ENCODE peak calls at places on chromosomes 13 and 19, in four cellular contexts. G is cardiac muscle cell, S is K562, N is neural progenitor cell. H is an unnamed sample.

GRCh38 chr19:47226426-47227346 is 4.3 kb downstream of the BBC3 start:
- DNase-seq in G (peak), S (peak), N (peak), H (peak)

GRCh38 chr19:38071647-38072046 is 152.4 kb downstream of the DPF1 start:
- DNase-seq in G (no peak), S (no peak), N (no peak), H (no peak)

GRCh38 chr13:114043421-114044053 is 69.7 kb upstream of the C13orf46 start:
- DNase-seq in G (peak), S (no peak), N (no peak), H (peak)

GRCh38 chr19:41408256-41408655 is 10.6 kb downstream of the BCKDHA start:
- DNase-seq in G (no peak), S (no peak), N (no peak), H (peak)

GRCh38 chr19:10797541-10798256 is 38.3 kb downstream of the TMED1 start:
- DNase-seq in G (no peak), S (no peak), N (no peak), H (peak)

GRCh38 chr13:102000764-102001163 is 401.1 kb downstream of the FGF14 start:
- DNase-seq in G (no peak), S (no peak), N (no peak), H (no peak)

GRCh38 chr19:48624791-48625723 is 5.8 kb downstream of the SPHK2 start:
- DNase-seq in G (no peak), S (no peak), N (peak), H (no peak)

GRCh38 chr13:42602910-42603309 is 29.0 kb downstream of the TNFSF11 start:
- DNase-seq in G (peak), S (no peak), N (no peak), H (peak)

GRCh38 chr19:48190288-48191284 is 20.1 kb downstream of the ZSWIM9 start:
- DNase-seq in G (peak), S (peak), N (peak), H (no peak)

GRCh38 chr13:86051134-86052103 is 252.2 kb upstream of the SLITRK6 start:
- DNase-seq in G (no peak), S (no peak), N (no peak), H (no peak)

GRCh38 chr19:32453736-32454135 is 48.2 kb downstream of the DPY19L3 start:
- DNase-seq in G (peak), S (no peak), N (no peak), H (no peak)

GRCh38 chr19:42028304-42029216 is 34.5 kb upstream of the ATP1A3 start:
- DNase-seq in G (no peak), S (peak), N (peak), H (peak)

GRCh38 chr13:39892731-39893293 is 237.3 kb downstream of the COG6 start:
- DNase-seq in G (peak), S (no peak), N (no peak), H (no peak)

GRCh38 chr19:32606289-32606688 is 25.3 kb downstream of the PDCD5 start:
- DNase-seq in G (no peak), S (no peak), N (no peak), H (no peak)

GRCh38 chr13:52600666-52601065 is 41.6 kb upstream of the HNRNPA1L2 start:
- DNase-seq in G (peak), S (no peak), N (no peak), H (no peak)

DNA sequence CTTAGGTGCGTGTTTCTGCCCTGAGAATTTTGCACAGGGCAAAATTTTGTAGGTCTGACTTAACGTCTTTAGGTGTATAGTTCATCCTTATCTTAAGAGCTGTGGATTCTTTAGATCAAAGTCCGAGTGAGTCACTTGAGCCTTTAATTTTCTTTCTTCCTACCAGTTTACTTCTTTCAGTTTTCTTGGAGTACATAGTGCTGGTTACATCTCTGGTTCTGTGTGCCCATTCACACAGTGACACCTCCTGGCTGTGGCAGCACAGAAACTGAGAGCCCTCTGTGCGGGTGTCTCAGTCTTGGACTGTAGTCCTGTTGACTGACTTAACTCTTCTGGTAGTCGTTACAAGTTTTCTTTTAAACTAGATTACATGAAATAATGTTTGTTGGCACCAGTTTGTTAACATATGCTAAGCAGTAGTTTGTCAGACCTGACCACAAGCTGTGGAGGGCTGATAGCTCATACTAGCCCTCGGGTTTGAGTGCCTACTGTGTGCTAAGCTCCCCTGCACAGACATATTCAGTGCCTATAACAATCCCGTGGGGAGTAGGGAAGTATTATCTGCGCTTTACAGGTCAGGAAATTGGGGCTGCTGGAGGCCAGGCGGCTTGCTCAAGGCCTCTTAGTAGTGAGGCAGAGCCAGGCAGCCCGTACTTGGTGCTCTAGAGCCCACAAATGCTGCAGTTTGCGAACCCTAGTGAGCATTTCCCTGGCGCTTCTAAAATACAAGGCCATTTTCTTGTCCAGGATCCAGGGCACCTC is 1.6 kb downstream of the GATAD2A start:
- DNase-seq in G (peak), S (no peak), N (peak), H (peak)
- TF ChIP-seq CTCF in G (peak), S (peak), N (peak), H (peak)

GRCh38 chr19:7200739-7201138 is 93.5 kb downstream of the INSR start:
- DNase-seq in G (no peak), S (no peak), N (no peak), H (peak)

GRCh38 chr19:7202888-7203287 is 91.3 kb downstream of the INSR start:
- DNase-seq in G (no peak), S (no peak), N (no peak), H (no peak)

GRCh38 chr19:7197760-7198696 is 96.2 kb downstream of the INSR start:
- DNase-seq in G (peak), S (peak), N (peak), H (peak)

GRCh38 chr19:7199613-7200533 is 94.3 kb downstream of the INSR start:
- DNase-seq in G (no peak), S (no peak), N (no peak), H (no peak)

GRCh38 chr19:7203317-7203716 is 90.9 kb downstream of the INSR start:
- DNase-seq in G (no peak), S (no peak), N (no peak), H (no peak)
- H3K4me3 ChIP-seq in G (no peak), S (no peak), N (no peak), H (no peak)

DNA sequence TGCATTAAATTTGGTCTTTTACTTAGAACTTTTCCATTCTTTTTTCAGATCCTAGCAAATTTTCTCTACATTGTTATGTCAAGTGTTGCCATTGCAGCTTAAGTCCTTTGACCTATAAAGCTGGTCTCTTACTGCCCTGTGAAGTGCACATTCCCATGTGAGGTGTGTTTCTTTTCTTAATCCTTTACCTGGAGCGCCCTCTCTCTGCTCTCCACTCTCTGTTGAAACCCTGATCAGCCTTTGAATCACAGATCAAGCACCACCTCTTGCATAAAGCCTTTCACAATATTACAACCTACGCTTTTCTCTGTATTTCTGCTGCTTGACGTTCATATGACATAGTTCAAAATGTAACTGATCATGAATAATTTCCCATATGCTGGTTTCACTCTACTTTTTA is 84.8 kb downstream of the PCDH17 start:
- DNase-seq in G (no peak), S (no peak), N (no peak), H (no peak)
- TF ChIP-seq CTCF in G (no peak), S (no peak), N (peak), H (no peak)

GRCh38 chr19:6466526-6467248 is 2.6 kb downstream of the CRB3 start:
- DNase-seq in G (no peak), S (no peak), N (no peak), H (no peak)

GRCh38 chr19:6465663-6466062 is 1.6 kb downstream of the CRB3 start:
- DNase-seq in G (no peak), S (no peak), N (no peak), H (no peak)

GRCh38 chr19:6467384-6467783 is 3.3 kb downstream of the CRB3 start:
- DNase-seq in G (no peak), S (no peak), N (no peak), H (no peak)

GRCh38 chr19:6464070-6464873 is at the start of gene CRB3:
- DNase-seq in G (no peak), S (no peak), N (peak), H (no peak)

GRCh38 chr19:6465006-6465405 is 935 bp downstream of the CRB3 start:
- DNase-seq in G (no peak), S (no peak), N (no peak), H (no peak)
- H3K4me3 ChIP-seq in G (no peak), S (no peak), N (peak), H (no peak)

H was measured in GM12865.